ENCODE peak calls at places on chromosomes 6 and 20, in ten cellular contexts. G is neural progenitor cell, U is esophagus squamous epithelium, V is tibial artery, K is pancreas, I is IMR-90, Z is left lung, B is right lobe of liver, E is upper lobe of right lung, W is lower lobe of right lung. S is an unnamed sample.

GRCh38 chr6:43990627-43991619 is 136.3 kb downstream of the MRPL14 start:
- DNase-seq in G (no peak), U (no peak), V (peak; percentile 43), K (peak; percentile 35), I (peak; percentile 89), Z (peak; percentile 44), B (peak; percentile 51), E (peak; percentile 35), W (peak; percentile 30), S (no peak)

GRCh38 chr6:7846971-7847818 is 63.4 kb downstream of the TXNDC5 start:
- DNase-seq in G (no peak), U (no peak), V (no peak), K (no peak), I (peak; percentile 74), Z (no peak), B (no peak), E (no peak), W (no peak), S (no peak)

GRCh38 chr20:17614812-17615644 is 45.2 kb downstream of the DSTN start:
- DNase-seq in G (no peak), U (no peak), V (peak; percentile 80), K (no peak), I (no peak), Z (no peak), B (peak; percentile 28), E (peak; percentile 64), W (peak; percentile 61), S (no peak)

GRCh38 chr20:13525225-13525940 is 113.3 kb downstream of the TASP1 start:
- DNase-seq in G (peak; percentile 7), U (no peak), V (no peak), K (no peak), I (peak; percentile 97), Z (no peak), B (no peak), E (no peak), W (no peak), S (no peak)

GRCh38 chr20:44706371-44707258 is 8.6 kb upstream of the CCN5 start:
- DNase-seq in G (no peak), U (no peak), V (peak; percentile 98), K (no peak), I (peak; percentile 35), Z (no peak), B (no peak), E (no peak), W (no peak), S (no peak)

GRCh38 chr20:47358672-47359532 is 2.4 kb upstream of the ZMYND8 start:
- DNase-seq in G (peak; percentile 85), U (peak; percentile 18), V (peak; percentile 94), K (peak; percentile 92), I (peak; percentile 90), Z (peak; percentile 84), B (peak; percentile 75), E (peak; percentile 82), W (peak; percentile 84), S (peak; percentile 33)

GRCh38 chr6:148745926-148746325 is 904 bp upstream of the UST start:
- DNase-seq in G (no peak), U (no peak), V (no peak), K (no peak), I (no peak), Z (no peak), B (no peak), E (no peak), W (no peak), S (no peak)

GRCh38 chr6:116370328-116370716 is 425 bp upstream of the DSE start:
- DNase-seq in G (no peak), U (no peak), V (no peak), K (no peak), I (no peak), Z (no peak), B (no peak), E (no peak), W (no peak), S (no peak)

GRCh38 chr6:36133912-36134311 is 3.6 kb downstream of the MAPK13 start:
- DNase-seq in G (no peak), U (no peak), V (no peak), K (no peak), I (no peak), Z (no peak), B (no peak), E (no peak), W (no peak), S (no peak)

GRCh38 chr6:36133148-36133547 is 2.8 kb downstream of the MAPK13 start:
- DNase-seq in G (no peak), U (no peak), V (no peak), K (no peak), I (no peak), Z (no peak), B (no peak), E (no peak), W (no peak), S (no peak)

GRCh38 chr6:36130672-36131516 is 581 bp downstream of the MAPK13 start:
- DNase-seq in G (peak; percentile 45), U (no peak), V (no peak), K (peak; percentile 74), I (no peak), Z (peak; percentile 74), B (peak; percentile 59), E (peak; percentile 89), W (peak; percentile 80), S (no peak)

GRCh38 chr6:36131517-36132220 is 1.4 kb downstream of the MAPK13 start:
- DNase-seq in G (no peak), U (no peak), V (no peak), K (peak; percentile 79), I (peak; percentile 80), Z (no peak), B (peak; percentile 61), E (peak; percentile 75), W (no peak), S (no peak)

DNA sequence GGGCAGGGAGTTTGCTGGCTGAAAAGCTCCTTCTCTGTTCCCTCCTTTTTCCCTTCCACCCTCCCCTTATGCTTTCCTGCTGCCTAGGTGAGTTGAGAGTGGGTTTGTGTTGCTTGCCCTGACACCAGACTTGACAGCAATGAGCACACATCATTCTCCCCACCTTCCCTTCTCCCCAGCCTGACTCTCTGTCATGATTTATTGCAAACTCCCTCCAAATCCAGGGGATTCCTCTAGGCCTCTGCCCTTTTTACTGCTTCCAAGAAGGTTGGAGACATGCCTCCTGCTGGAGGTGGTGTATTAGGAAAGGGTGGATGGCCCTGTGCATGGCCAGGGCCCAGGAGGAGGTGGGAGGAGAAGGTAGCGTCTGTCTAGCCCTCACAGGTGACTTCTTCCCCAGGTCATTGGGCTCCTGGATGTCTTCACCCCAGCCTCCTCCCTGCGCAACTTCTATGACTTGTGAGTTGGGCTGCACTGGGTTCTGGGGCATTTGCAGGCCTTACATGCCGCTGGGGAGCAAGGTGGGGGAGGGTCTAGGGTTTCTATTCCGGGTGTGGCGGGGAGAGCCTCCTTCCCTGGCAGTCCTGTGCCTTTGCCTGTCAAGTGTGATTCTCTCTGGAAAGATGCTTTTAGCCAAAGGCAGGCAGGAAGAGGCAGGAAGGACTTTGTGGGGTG is 2.0 kb downstream of the MAPK13 start:
- DNase-seq in G (no peak), U (no peak), V (no peak), K (no peak), I (no peak), Z (no peak), B (no peak), E (no peak), W (no peak), S (no peak)
- H3K4me1 ChIP-seq in G (peaks cover 9% of the 10 kb centered on the region), U (peaks cover 18% of the 10 kb centered on the region), V (peaks cover 10% of the 10 kb centered on the region), K (peaks cover 15% of the 10 kb centered on the region), I (peaks cover 26% of the 10 kb centered on the region), Z (peaks cover 54% of the 10 kb centered on the region), B (peaks cover 14% of the 10 kb centered on the region), E (peaks cover 30% of the 10 kb centered on the region), W (peaks cover 43% of the 10 kb centered on the region), S (no peaks in the 10 kb centered on the region)

DNA sequence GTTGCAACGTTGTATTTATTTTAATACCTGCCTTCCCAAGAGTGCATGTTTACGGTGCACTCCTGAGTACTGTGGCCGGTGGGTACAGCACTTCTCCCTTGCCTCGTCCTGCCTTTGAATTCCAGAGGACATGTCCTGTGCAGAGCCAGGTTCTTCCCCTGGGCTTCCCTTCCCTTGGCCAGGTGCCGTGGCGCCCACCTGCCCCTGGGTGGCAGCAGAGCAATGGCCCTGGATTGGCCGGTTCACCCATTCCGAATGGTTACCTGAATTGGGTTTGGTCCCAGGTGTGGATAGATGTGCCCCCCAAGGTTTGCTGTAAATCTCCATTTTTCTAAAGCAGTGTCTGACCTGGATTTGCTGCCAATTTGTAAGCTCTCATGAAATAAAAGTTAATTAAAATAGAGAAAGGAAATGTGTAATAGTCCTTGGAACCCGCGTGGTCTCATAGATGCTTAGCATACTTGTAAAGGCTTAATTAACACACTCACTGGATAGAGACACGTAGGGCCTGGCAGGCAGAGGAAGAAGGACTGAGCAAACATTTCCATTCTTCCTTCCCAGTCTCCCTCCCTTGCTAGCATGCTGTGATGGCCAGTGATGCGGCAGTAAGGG is 40.6 kb downstream of the DTD1 start:
- DNase-seq in G (peak; percentile 51), U (no peak), V (no peak), K (no peak), I (no peak), Z (no peak), B (peak; percentile 39), E (peak; percentile 66), W (no peak), S (no peak)
- TF ChIP-seq CTCF in G (peak; percentile 73), U (peak; percentile 37), V (peak; percentile 14), K (peak; percentile 18), I (peak; percentile 39), Z (peak; percentile 31), B (peak; percentile 47), E (peak; percentile 40), W (peak; percentile 46), S (no peak)

GRCh38 chr20:36855241-36855657 is 20.7 kb upstream of the TLDC2 start:
- DNase-seq in G (no peak), U (no peak), V (no peak), K (no peak), I (no peak), Z (no peak), B (no peak), E (no peak), W (no peak), S (no peak)

GRCh38 chr20:36854343-36855240 is 21.3 kb upstream of the TLDC2 start:
- DNase-seq in G (no peak), U (no peak), V (no peak), K (no peak), I (peak; percentile 28), Z (no peak), B (no peak), E (no peak), W (no peak), S (peak; percentile 54)

GRCh38 chr20:36856196-36856595 is 19.7 kb upstream of the TLDC2 start:
- DNase-seq in G (no peak), U (no peak), V (no peak), K (no peak), I (no peak), Z (no peak), B (no peak), E (no peak), W (no peak), S (no peak)

GRCh38 chr20:36859282-36859555 is 16.7 kb upstream of the TLDC2 start:
- DNase-seq in G (no peak), U (no peak), V (no peak), K (no peak), I (no peak), Z (no peak), B (no peak), E (no peak), W (no peak), S (no peak)

GRCh38 chr20:36856691-36857635 is 19.0 kb upstream of the TLDC2 start:
- DNase-seq in G (no peak), U (no peak), V (no peak), K (no peak), I (peak; percentile 56), Z (no peak), B (no peak), E (no peak), W (peak; percentile 62), S (peak; percentile 80)
- H3K4me1 ChIP-seq in G (peaks cover 12% of the 10 kb centered on the region), U (peaks cover 91% of the 10 kb centered on the region), V (peaks cover 77% of the 10 kb centered on the region), K (no peaks in the 10 kb centered on the region), I (peaks cover 58% of the 10 kb centered on the region), Z (peaks cover 81% of the 10 kb centered on the region), B (no peaks in the 10 kb centered on the region), E (peaks cover 71% of the 10 kb centered on the region), W (peaks cover 88% of the 10 kb centered on the region), S (peaks cover 93% of the 10 kb centered on the region)

DNA sequence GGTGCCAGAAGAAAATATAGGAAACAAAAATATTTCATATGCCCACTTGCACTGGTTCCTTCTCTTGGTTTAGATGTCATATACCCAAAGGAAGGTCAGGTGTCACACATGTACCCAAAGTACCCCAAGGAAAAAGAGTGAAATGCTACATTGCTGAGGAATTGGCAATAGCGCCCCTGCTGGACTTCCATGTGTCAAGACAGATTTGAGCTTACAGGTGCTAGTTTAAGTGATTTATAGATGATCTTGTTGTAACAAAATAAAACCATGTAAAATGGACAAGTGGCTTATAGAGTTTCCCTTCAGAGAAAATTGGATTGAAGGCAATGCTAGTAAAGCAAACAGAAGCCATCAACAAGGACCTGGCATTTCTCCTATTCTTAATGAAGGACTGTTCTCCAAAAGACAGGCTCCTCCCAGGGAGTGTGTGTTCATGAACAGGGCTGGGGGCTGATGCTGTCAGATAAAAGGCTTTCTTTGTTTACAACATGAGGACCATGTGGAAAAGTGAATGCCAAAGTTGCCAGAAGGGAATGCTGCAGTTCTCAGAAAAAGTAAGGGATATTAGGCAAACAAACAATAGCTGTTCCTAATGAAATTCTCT is 64.3 kb upstream of the PAK5 start:
- DNase-seq in G (peak; percentile 70), U (no peak), V (no peak), K (no peak), I (no peak), Z (no peak), B (no peak), E (no peak), W (no peak), S (no peak)
- TF ChIP-seq CTCF in G (peak; percentile 93), U (no peak), V (no peak), K (no peak), I (peak; percentile 27), Z (no peak), B (peak; percentile 17), E (peak; percentile 36), W (peak; percentile 36), S (peak; percentile 10)

S was measured in heart right ventricle.